ENCODE peak calls at places on chromosomes 3 and 15, in six cellular contexts. One of them, this sample, is unnamed.

GRCh38 chr15:70596354-70597055 is 166.9 kb downstream of the UACA start:
- DNase-seq in endothelial cell of umbilical vein: peak
- DNase-seq in A549: peak
- DNase-seq in K562: no peak
- DNase-seq in HepG2: peak
- DNase-seq in GM12878: no peak
- DNase-seq in this sample: peak

GRCh38 chr15:77030928-77031375 is 36.0 kb downstream of the PSTPIP1 start:
- DNase-seq in endothelial cell of umbilical vein: no peak
- DNase-seq in A549: no peak
- DNase-seq in K562: no peak
- DNase-seq in HepG2: no peak
- DNase-seq in GM12878: no peak
- DNase-seq in this sample: no peak

GRCh38 chr3:156750874-156751245 is 75.3 kb upstream of the LEKR1 start:
- DNase-seq in endothelial cell of umbilical vein: no peak
- DNase-seq in A549: no peak
- DNase-seq in K562: no peak
- DNase-seq in HepG2: no peak
- DNase-seq in GM12878: no peak
- DNase-seq in this sample: peak

GRCh38 chr3:180626844-180627243 is 24.9 kb downstream of the TTC14 start:
- DNase-seq in endothelial cell of umbilical vein: no peak
- DNase-seq in A549: no peak
- DNase-seq in K562: no peak
- DNase-seq in HepG2: no peak
- DNase-seq in GM12878: peak
- DNase-seq in this sample: no peak

GRCh38 chr3:15205934-15206661 is at the start of gene CAPN7:
- DNase-seq in endothelial cell of umbilical vein: peak
- DNase-seq in A549: peak
- DNase-seq in K562: peak
- DNase-seq in HepG2: peak
- DNase-seq in GM12878: peak
- DNase-seq in this sample: peak

GRCh38 chr3:106518516-106518915 is 649.7 kb upstream of the CBLB start:
- DNase-seq in endothelial cell of umbilical vein: peak
- DNase-seq in A549: peak
- DNase-seq in K562: no peak
- DNase-seq in HepG2: no peak
- DNase-seq in GM12878: no peak
- DNase-seq in this sample: no peak

GRCh38 chr15:41465822-41466421 is 27.8 kb upstream of the ITPKA start:
- DNase-seq in endothelial cell of umbilical vein: peak
- DNase-seq in A549: peak
- DNase-seq in K562: peak
- DNase-seq in HepG2: peak
- DNase-seq in GM12878: no peak
- DNase-seq in this sample: peak

GRCh38 chr3:136787226-136787793 is 31.6 kb upstream of the SLC35G2 start:
- DNase-seq in endothelial cell of umbilical vein: peak
- DNase-seq in A549: no peak
- DNase-seq in K562: peak
- DNase-seq in HepG2: peak
- DNase-seq in GM12878: no peak
- DNase-seq in this sample: peak

GRCh38 chr3:12222765-12223485 is 64.2 kb upstream of the TIMP4 start:
- DNase-seq in endothelial cell of umbilical vein: no peak
- DNase-seq in A549: peak
- DNase-seq in K562: no peak
- DNase-seq in HepG2: peak
- DNase-seq in GM12878: no peak
- DNase-seq in this sample: peak

GRCh38 chr3:98890960-98891910 is 10.3 kb downstream of the DCBLD2 start:
- DNase-seq in endothelial cell of umbilical vein: peak
- DNase-seq in A549: no peak
- DNase-seq in K562: no peak
- DNase-seq in HepG2: no peak
- DNase-seq in GM12878: no peak
- DNase-seq in this sample: no peak

GRCh38 chr3:99172736-99173657 is 271.5 kb upstream of the DCBLD2 start:
- DNase-seq in endothelial cell of umbilical vein: peak
- DNase-seq in A549: peak
- DNase-seq in K562: peak
- DNase-seq in HepG2: peak
- DNase-seq in GM12878: peak
- DNase-seq in this sample: peak

GRCh38 chr3:28348286-28348636 is 260 bp upstream of the ZCWPW2 start:
- DNase-seq in endothelial cell of umbilical vein: no peak
- DNase-seq in A549: no peak
- DNase-seq in K562: no peak
- DNase-seq in HepG2: no peak
- DNase-seq in GM12878: no peak
- DNase-seq in this sample: no peak

GRCh38 chr3:122305818-122306621 is 19.0 kb upstream of the CSTA start:
- DNase-seq in endothelial cell of umbilical vein: no peak
- DNase-seq in A549: peak
- DNase-seq in K562: no peak
- DNase-seq in HepG2: peak
- DNase-seq in GM12878: no peak
- DNase-seq in this sample: peak

GRCh38 chr15:88512606-88513005 is 33.9 kb downstream of the DET1 start:
- DNase-seq in endothelial cell of umbilical vein: no peak
- DNase-seq in A549: no peak
- DNase-seq in K562: no peak
- DNase-seq in HepG2: no peak
- DNase-seq in GM12878: no peak
- DNase-seq in this sample: no peak

GRCh38 chr3:50192689-50193141 is 1.3 kb downstream of the GNAT1 start:
- DNase-seq in endothelial cell of umbilical vein: peak
- DNase-seq in A549: peak
- DNase-seq in K562: peak
- DNase-seq in HepG2: peak
- DNase-seq in GM12878: peak
- DNase-seq in this sample: peak
- TF ChIP-seq MYC in endothelial cell of umbilical vein: no peak
- TF ChIP-seq MYC in A549: no peak
- TF ChIP-seq MYC in K562: no peak
- TF ChIP-seq MYC in HepG2: no peak
- TF ChIP-seq MYC in GM12878: no peak
- TF ChIP-seq MYC in this sample: no peak

GRCh38 chr15:30901889-30902288 is 1.8 kb upstream of the FAN1 start:
- DNase-seq in endothelial cell of umbilical vein: no peak
- DNase-seq in A549: no peak
- DNase-seq in K562: no peak
- DNase-seq in HepG2: no peak
- DNase-seq in GM12878: no peak
- DNase-seq in this sample: no peak

GRCh38 chr15:30903497-30904187 is at the start of gene FAN1:
- DNase-seq in endothelial cell of umbilical vein: peak
- DNase-seq in A549: peak
- DNase-seq in K562: peak
- DNase-seq in HepG2: peak
- DNase-seq in GM12878: peak
- DNase-seq in this sample: peak

GRCh38 chr15:30904812-30905211 is 1.1 kb downstream of the FAN1 start:
- DNase-seq in endothelial cell of umbilical vein: no peak
- DNase-seq in A549: no peak
- DNase-seq in K562: no peak
- DNase-seq in HepG2: no peak
- DNase-seq in GM12878: no peak
- DNase-seq in this sample: peak

GRCh38 chr15:30905821-30906220 is 2.1 kb downstream of the FAN1 start:
- DNase-seq in endothelial cell of umbilical vein: no peak
- DNase-seq in A549: no peak
- DNase-seq in K562: no peak
- DNase-seq in HepG2: no peak
- DNase-seq in GM12878: no peak
- DNase-seq in this sample: no peak

DNA sequence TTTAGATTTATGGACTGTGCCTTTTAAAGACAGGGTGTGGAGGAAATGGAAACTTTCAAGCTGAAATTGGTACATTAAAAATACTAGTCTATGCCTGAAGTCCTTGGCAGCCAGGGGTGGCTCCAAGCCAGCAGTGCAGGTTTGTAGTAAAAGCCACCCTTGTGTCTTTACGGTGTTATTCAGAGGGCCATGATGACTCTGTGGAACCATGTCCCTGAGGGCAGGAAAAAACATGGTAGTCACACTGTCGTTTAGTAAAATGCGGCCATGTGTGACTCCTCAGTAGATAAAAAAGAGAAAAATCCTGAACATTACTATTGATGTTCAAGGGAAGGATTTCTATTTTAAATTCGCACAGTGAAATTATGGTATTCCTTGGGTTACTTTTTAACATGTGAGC is 2.7 kb downstream of the FAN1 start:
- DNase-seq in endothelial cell of umbilical vein: no peak
- DNase-seq in A549: no peak
- DNase-seq in K562: no peak
- DNase-seq in HepG2: no peak
- DNase-seq in GM12878: no peak
- DNase-seq in this sample: no peak
- TF ChIP-seq MYC in endothelial cell of umbilical vein: no peak
- TF ChIP-seq MYC in A549: no peak
- TF ChIP-seq MYC in K562: no peak
- TF ChIP-seq MYC in HepG2: no peak
- TF ChIP-seq MYC in GM12878: no peak
- TF ChIP-seq MYC in this sample: no peak

DNA sequence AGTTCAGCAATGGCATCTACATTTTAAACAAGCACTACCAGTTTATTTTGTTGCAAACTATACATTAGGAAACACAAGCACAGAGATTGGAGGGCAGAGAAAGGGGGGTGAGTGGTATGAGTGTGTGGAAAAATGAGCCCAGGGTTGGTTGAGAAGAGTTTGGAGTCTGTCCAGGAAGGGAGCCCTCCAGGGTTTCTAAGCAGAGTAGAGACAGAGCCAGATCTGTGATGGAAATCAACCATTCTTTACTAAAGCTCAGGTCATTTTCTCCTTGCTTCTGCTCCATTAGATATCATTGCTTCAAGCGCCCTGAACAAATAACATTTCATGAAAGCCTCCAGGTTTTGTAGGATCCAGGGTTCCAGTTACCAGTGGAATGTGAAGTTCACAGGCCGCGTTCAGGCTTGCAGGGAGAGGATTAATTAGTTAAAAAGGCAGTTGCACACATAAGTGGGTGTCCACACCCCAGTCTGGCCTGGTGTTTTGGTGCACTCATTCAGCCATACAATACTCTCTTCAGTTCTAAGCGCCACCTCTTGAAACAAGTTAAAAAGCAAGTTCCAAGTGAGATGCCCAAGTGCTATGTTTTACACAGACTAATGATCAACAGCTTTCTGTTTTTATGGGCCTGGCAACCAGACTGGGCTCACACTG is 16.5 kb upstream of the BOC start:
- DNase-seq in endothelial cell of umbilical vein: no peak
- DNase-seq in A549: no peak
- DNase-seq in K562: no peak
- DNase-seq in HepG2: no peak
- DNase-seq in GM12878: no peak
- DNase-seq in this sample: no peak
- TF ChIP-seq MYC in endothelial cell of umbilical vein: no peak
- TF ChIP-seq MYC in A549: no peak
- TF ChIP-seq MYC in K562: no peak
- TF ChIP-seq MYC in HepG2: no peak
- TF ChIP-seq MYC in GM12878: no peak
- TF ChIP-seq MYC in this sample: no peak

DNA sequence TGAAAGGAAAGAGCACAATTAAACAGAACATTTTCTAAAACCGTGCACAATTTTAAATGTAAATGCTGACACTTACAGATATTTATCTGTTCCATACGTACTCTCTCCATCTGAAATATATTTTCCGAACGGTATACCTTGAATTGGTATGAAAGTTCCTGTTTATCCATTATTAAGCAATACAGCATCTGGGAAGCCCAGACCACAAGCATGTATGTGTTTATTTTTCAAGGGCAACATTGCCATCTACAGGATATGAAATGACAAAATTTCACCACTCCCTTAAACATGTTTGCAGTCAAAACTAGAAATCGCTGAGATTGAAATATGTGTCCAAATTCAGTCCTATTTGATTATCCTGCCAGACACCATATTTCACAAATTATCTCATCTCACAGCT is 533.5 kb downstream of the TBL1XR1 start:
- DNase-seq in endothelial cell of umbilical vein: peak
- DNase-seq in A549: peak
- DNase-seq in K562: peak
- DNase-seq in HepG2: peak
- DNase-seq in GM12878: no peak
- DNase-seq in this sample: peak
- TF ChIP-seq MYC in endothelial cell of umbilical vein: no peak
- TF ChIP-seq MYC in A549: no peak
- TF ChIP-seq MYC in K562: no peak
- TF ChIP-seq MYC in HepG2: no peak
- TF ChIP-seq MYC in GM12878: no peak
- TF ChIP-seq MYC in this sample: no peak